ENCODE peak calls at places on chromosomes 2 and 18, in ten cellular contexts. N is upper lobe of right lung, M is ovary, I is foreskin fibroblast, E is nephron progenitor cell, Z is endothelial cell, P is mesothelial cell of epicardium, H is cardiac muscle cell, G is fibroblast of lung, O is progenitor cell of endocrine pancreas. T is an unnamed sample.

GRCh38 chr18:36405611-36406010 is 108.1 kb downstream of the FHOD3 start:
- DNase-seq in N (no peak), M (no peak), I (no peak), E (no peak), Z (no peak), P (no peak), H (no peak), G (no peak), O (no peak), T (peak)

GRCh38 chr2:19709553-19709952 is 192.2 kb downstream of the TTC32 start:
- DNase-seq in N (no peak), M (no peak), I (no peak), E (no peak), Z (no peak), P (no peak), H (no peak), G (no peak), O (no peak), T (no peak)

GRCh38 chr2:2665834-2666133 is 334.7 kb upstream of the MYT1L start:
- DNase-seq in N (no peak), M (no peak), I (no peak), E (no peak), Z (no peak), P (no peak), H (no peak), G (no peak), O (no peak), T (no peak)

GRCh38 chr2:61604433-61604832 is 66.3 kb upstream of the XPO1 start:
- DNase-seq in N (no peak), M (no peak), I (no peak), E (no peak), Z (no peak), P (no peak), H (no peak), G (no peak), O (no peak), T (no peak)

GRCh38 chr18:79518683-79519128 is 123.0 kb downstream of the NFATC1 start:
- DNase-seq in N (peak), M (peak), I (no peak), E (no peak), Z (peak), P (no peak), H (no peak), G (no peak), O (no peak), T (no peak)

GRCh38 chr2:23617167-23617787 is 232.3 kb downstream of the KLHL29 start:
- DNase-seq in N (peak), M (peak), I (peak), E (no peak), Z (no peak), P (peak), H (no peak), G (peak), O (no peak), T (peak)

GRCh38 chr2:140436956-140437355 is 1656.8 kb upstream of the NXPH2 start:
- DNase-seq in N (no peak), M (no peak), I (no peak), E (no peak), Z (no peak), P (no peak), H (peak), G (no peak), O (no peak), T (no peak)

GRCh38 chr2:196459539-196459938 is 180.0 kb upstream of the CCDC150 start:
- DNase-seq in N (no peak), M (no peak), I (no peak), E (no peak), Z (no peak), P (no peak), H (no peak), G (peak), O (no peak), T (peak)

GRCh38 chr2:27809761-27810241 is 38.3 kb downstream of the MRPL33 start:
- DNase-seq in N (no peak), M (no peak), I (peak), E (no peak), Z (no peak), P (no peak), H (no peak), G (peak), O (no peak), T (no peak)

GRCh38 chr2:54342603-54343002 is 86.6 kb upstream of the TSPYL6 start:
- DNase-seq in N (no peak), M (no peak), I (no peak), E (no peak), Z (no peak), P (no peak), H (no peak), G (no peak), O (no peak), T (no peak)

GRCh38 chr2:173241643-173242042 is 113.0 kb upstream of the CDCA7 start:
- DNase-seq in N (no peak), M (no peak), I (no peak), E (no peak), Z (no peak), P (no peak), H (no peak), G (no peak), O (no peak), T (no peak)

GRCh38 chr2:30235859-30236535 is 4.7 kb downstream of the LBH start:
- DNase-seq in N (no peak), M (no peak), I (no peak), E (no peak), Z (no peak), P (no peak), H (no peak), G (no peak), O (no peak), T (no peak)

GRCh38 chr18:39596216-39596615 is 2030.6 kb upstream of the CELF4 start:
- DNase-seq in N (no peak), M (no peak), I (no peak), E (no peak), Z (no peak), P (no peak), H (no peak), G (peak), O (no peak), T (no peak)

GRCh38 chr2:42047488-42048317 is at the start of gene PKDCC:
- DNase-seq in N (peak), M (peak), I (peak), E (peak), Z (peak), P (peak), H (peak), G (peak), O (peak), T (peak)

GRCh38 chr2:71129114-71129890 is 727 bp downstream of the MCEE start:
- DNase-seq in N (no peak), M (no peak), I (no peak), E (no peak), Z (no peak), P (no peak), H (no peak), G (peak), O (no peak), T (no peak)

GRCh38 chr2:226771067-226771466 is 28.6 kb downstream of the IRS1 start:
- DNase-seq in N (no peak), M (no peak), I (no peak), E (no peak), Z (no peak), P (no peak), H (no peak), G (no peak), O (no peak), T (no peak)

GRCh38 chr2:181540421-181540820 is 83.2 kb downstream of the ITGA4 start:
- DNase-seq in N (no peak), M (no peak), I (no peak), E (no peak), Z (no peak), P (no peak), H (no peak), G (no peak), O (no peak), T (no peak)

DNA sequence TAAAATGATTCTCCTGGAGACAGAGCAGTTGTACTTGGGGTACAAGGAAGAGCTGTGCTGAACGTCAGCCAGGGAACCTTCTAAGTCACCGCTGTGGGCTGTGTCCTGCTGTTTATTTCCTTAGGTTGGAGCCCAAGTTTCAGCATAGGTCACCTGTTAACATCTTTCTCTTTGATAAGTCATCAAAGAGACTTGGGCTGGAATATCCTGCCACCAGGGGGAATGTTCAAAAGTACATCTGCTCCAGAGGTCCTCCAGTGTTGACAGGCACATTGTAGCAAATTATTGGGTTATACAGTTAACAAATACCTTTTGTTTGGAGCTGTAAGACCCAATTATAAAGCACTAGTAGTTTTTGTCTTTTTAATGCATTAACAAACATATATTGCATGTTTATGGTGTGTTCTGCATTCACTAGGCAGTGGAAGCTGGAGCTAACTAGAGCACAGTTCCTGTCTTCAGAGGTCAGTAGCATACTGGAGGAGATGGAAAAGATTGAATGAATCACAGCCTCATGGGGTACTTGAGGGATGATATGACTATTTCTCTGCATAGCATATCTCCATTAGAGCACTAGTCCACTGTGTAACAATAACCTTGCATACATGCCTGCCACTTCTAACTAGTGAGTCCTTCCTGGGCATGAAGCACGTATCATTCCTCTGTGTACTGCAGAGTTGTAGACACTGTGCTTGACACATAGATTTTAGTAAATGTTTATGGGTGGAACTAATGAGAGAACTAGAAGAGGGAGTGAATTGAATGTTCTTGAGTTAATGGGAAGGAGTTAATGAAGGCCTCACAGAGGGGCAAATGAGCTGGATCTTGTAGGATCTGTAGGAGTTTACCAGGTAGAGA is 182.1 kb downstream of the AGAP1 start:
- DNase-seq in N (no peak), M (no peak), I (peak), E (no peak), Z (no peak), P (no peak), H (no peak), G (peak), O (no peak), T (no peak)
- TF ChIP-seq CTCF in N (no peak), M (no peak), I (no peak), E (no peak), Z (no peak), P (no peak), H (no peak), G (no peak), O (no peak), T (peak)

DNA sequence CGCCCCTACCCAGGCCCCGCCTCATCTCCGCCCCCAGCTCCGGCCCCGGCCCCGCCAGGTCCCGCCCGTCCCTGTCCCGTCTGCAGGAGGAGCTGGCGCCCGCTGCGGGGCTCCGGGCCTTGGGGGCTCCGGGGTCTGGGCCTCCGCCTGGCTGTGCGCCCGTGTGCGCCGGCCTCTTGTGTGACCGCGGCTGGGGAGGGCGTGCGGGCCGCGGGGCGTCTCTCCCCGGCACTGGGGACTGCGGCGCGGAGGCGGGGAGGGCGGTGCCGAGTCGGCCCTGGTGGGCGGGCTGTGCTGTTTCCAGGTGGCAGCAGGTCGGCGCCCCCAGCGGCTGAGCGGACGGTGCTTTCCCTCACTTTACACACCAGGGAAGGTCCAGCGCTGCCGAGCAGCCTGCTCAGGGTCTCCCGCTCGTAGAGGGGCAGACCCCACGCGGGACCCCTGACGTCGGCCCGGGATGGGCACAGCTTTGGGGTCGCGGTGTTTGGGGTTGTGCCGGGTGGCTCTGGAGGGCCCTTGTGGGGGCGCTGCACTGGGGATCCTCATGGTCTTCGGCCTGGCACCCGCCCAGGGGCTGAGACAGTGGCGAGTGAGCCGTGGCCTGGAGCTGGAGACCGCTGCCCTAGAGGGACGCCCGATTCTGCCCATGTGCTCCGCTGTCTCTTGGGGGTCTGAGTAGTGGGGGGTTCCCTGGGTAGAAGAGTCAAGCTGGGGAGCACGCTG is 727 bp downstream of the ING5 start:
- DNase-seq in N (peak), M (peak), I (peak), E (peak), Z (peak), P (peak), H (peak), G (peak), O (peak), T (peak)
- TF ChIP-seq CTCF in N (peak), M (no peak), I (peak), E (peak), Z (peak), P (no peak), H (peak), G (no peak), O (peak), T (peak)

DNA sequence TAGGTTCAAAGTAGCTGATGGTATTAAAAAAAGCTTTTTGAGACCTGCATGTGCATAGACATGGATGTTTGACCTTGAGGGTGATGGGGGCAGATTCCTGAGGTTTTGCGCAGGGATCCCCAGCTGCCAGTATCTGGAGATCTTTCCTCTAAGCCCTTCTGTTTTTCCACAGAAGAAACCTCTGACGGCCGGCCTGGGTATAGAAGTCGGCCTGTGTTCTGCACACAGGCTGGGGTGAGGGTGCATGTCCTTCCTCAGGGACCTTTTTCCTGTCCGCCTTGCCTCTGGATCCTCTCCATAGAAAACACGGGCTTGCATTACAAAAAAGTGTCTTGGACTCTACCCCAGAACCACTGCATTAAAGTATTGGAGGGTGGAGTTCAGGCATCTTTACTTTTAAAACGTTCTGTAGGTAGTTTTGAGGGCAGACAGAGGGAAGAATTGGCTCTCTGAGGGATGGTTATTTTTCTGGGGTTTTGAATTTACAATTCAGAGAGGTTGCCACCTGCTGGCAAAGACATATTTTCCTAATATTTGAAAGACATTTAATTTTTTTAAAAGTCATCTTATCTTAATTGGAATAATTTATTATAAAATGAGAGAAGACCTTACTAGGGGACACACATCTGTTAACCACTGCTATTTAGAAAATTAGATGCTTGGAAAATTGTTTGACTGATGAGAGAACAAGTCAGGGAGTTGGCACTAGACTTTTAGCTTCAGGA is 350.6 kb downstream of the DCDC2C start:
- DNase-seq in N (no peak), M (no peak), I (no peak), E (no peak), Z (no peak), P (no peak), H (no peak), G (no peak), O (no peak), T (no peak)
- TF ChIP-seq CTCF in N (peak), M (no peak), I (no peak), E (no peak), Z (no peak), P (no peak), H (no peak), G (peak), O (peak), T (no peak)

DNA sequence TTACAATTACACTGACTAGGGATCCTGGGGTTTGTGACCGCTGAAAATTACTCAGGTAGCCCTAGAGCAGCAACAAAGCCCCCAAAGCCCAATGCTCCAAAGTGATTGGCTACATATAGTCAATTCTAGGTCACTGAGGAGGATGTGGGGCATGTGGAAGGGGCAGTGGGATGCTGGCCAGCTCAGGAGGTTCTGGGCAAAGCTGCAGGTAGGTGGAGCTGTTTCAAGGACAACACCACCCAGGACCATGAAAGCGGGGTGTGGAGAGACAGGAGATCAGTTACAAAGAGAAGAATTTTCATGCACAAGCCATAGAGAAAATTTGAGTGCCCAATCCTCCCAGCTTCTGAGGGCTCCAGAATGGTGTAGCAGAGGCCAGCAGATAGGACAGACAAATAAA is 75.0 kb upstream of the CCDC85A start:
- DNase-seq in N (no peak), M (no peak), I (no peak), E (no peak), Z (no peak), P (no peak), H (no peak), G (no peak), O (no peak), T (no peak)
- TF ChIP-seq CTCF in N (no peak), M (no peak), I (no peak), E (no peak), Z (no peak), P (no peak), H (no peak), G (no peak), O (peak), T (no peak)

GRCh38 chr2:36456227-36456788 is 100.7 kb downstream of the CRIM1 start:
- DNase-seq in N (peak), M (peak), I (peak), E (no peak), Z (peak), P (no peak), H (peak), G (peak), O (no peak), T (peak)

GRCh38 chr2:36462311-36462710 is 106.7 kb downstream of the CRIM1 start:
- DNase-seq in N (no peak), M (no peak), I (no peak), E (no peak), Z (no peak), P (no peak), H (no peak), G (no peak), O (no peak), T (no peak)

GRCh38 chr2:36461039-36461681 is 105.6 kb downstream of the CRIM1 start:
- DNase-seq in N (no peak), M (no peak), I (peak), E (no peak), Z (no peak), P (no peak), H (no peak), G (peak), O (no peak), T (no peak)

GRCh38 chr2:36458106-36458505 is 102.5 kb downstream of the CRIM1 start:
- DNase-seq in N (no peak), M (no peak), I (no peak), E (no peak), Z (no peak), P (no peak), H (no peak), G (no peak), O (no peak), T (no peak)

DNA sequence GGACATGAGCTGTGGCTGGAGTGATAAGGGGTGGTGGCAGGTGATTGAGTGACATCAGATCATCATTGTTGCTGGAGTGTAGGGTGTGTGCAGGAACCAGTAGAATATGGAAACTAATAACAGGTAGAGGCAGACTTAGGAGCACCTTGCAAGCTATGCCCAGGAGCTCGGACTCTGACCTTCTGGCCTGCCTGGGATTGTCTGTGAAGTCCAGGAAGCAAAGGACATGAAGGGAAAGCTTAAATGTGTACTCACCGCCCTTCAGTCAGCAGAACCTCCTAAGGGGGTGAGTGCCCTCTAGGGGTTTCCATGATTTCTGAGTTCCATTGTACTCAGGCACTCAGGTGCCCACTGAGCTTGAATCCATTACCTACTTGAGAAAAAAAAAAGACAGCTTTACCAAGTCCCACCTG is 104.2 kb downstream of the CRIM1 start:
- DNase-seq in N (no peak), M (no peak), I (no peak), E (peak), Z (peak), P (no peak), H (peak), G (peak), O (peak), T (no peak)
- TF ChIP-seq CTCF in N (peak), M (no peak), I (peak), E (peak), Z (no peak), P (no peak), H (peak), G (peak), O (peak), T (peak)

GRCh38 chr2:165953306-165953654 is 296 bp downstream of the TTC21B start:
- DNase-seq in N (no peak), M (no peak), I (no peak), E (no peak), Z (no peak), P (no peak), H (no peak), G (no peak), O (no peak), T (peak)
- TF ChIP-seq CTCF in N (no peak), M (no peak), I (no peak), E (no peak), Z (no peak), P (no peak), H (no peak), G (no peak), O (no peak), T (no peak)

DNA sequence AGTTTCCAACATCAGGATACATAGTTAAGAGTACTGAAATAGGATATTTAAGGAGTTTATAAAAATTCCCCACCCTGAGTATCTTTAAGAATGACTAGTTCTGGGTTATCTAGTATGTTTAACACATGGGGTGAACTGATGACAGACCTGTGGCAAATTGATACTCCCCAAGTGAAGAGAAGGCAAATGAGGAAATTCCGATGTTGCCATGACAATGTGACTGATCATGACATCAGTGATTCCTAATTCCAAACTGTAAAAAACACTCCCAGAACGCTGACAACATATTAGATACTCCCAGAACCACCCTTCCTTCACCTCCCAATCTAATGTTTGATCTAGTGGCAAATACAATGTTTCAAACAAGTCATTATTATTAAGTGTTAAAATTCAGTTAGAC is 77.6 kb downstream of the RBMS1 start:
- DNase-seq in N (no peak), M (no peak), I (peak), E (no peak), Z (no peak), P (no peak), H (no peak), G (peak), O (no peak), T (no peak)
- TF ChIP-seq CTCF in N (no peak), M (no peak), I (no peak), E (no peak), Z (no peak), P (no peak), H (no peak), G (no peak), O (no peak), T (no peak)

GRCh38 chr18:26804474-26804873 is 61.0 kb downstream of the AQP4 start:
- DNase-seq in N (no peak), M (no peak), I (no peak), E (peak), Z (peak), P (no peak), H (peak), G (no peak), O (no peak), T (no peak)
- TF ChIP-seq CTCF in N (peak), M (no peak), I (no peak), E (no peak), Z (peak), P (no peak), H (no peak), G (no peak), O (peak), T (no peak)